ENCODE peak calls at places on chromosomes 2 and 18, in eight cellular contexts. V is sigmoid colon, C is omental fat pad, L is fibroblast of the aortic adventitia, I is progenitor cell of endocrine pancreas, M is AG09309, J is D721Med, G is foreskin keratinocyte. S is an unnamed sample.

GRCh38 chr18:3037423-3037915 is 24.5 kb upstream of the LPIN2 start:
- DNase-seq in M (no peak), J (no peak), L (peak), V (no peak), G (peak), C (no peak), I (no peak), S (peak)

GRCh38 chr2:11330457-11331142 is 13.8 kb downstream of the ROCK2 start:
- DNase-seq in C (no peak), I (no peak), J (no peak), G (no peak), V (no peak), M (no peak), L (peak), S (no peak)

GRCh38 chr18:41146301-41146700 is 808.7 kb upstream of the PIK3C3 start:
- DNase-seq in J (no peak), L (no peak), M (no peak), G (no peak), I (no peak), V (no peak), C (no peak), S (no peak)

GRCh38 chr2:187547353-187547979 is 6.8 kb downstream of the TFPI start:
- DNase-seq in G (peak), I (no peak), V (peak), J (no peak), M (peak), L (peak), C (no peak), S (peak)

GRCh38 chr2:239910851-239911629 is 114.1 kb downstream of the NDUFA10 start:
- DNase-seq in C (no peak), J (no peak), M (no peak), V (no peak), I (no peak), G (no peak), L (no peak), S (no peak)

GRCh38 chr2:270861-271260 is 6.1 kb downstream of the ACP1 start:
- DNase-seq in C (no peak), J (no peak), G (no peak), I (no peak), V (no peak), L (no peak), M (no peak), S (no peak)

GRCh38 chr2:108589786-108590185 is 55.5 kb downstream of the LIMS1 start:
- DNase-seq in C (no peak), I (no peak), J (no peak), L (no peak), V (no peak), M (no peak), G (no peak), S (no peak)

GRCh38 chr18:25392199-25392598 is 40.2 kb upstream of the ZNF521 start:
- DNase-seq in I (no peak), M (no peak), J (no peak), V (no peak), G (no peak), C (no peak), L (no peak), S (no peak)

GRCh38 chr18:12088096-12088495 is 5.5 kb upstream of the ANKRD62 start:
- DNase-seq in I (no peak), J (no peak), M (no peak), L (no peak), V (no peak), C (no peak), G (no peak), S (no peak)

GRCh38 chr18:63314062-63314790 is 5.3 kb downstream of the BCL2 start:
- DNase-seq in J (no peak), C (no peak), G (no peak), I (no peak), V (no peak), M (no peak), L (no peak), S (no peak)

GRCh38 chr2:31124904-31125303 is 13.3 kb downstream of the GALNT14 start:
- DNase-seq in V (no peak), M (no peak), J (no peak), I (no peak), G (no peak), L (no peak), C (no peak), S (no peak)

GRCh38 chr2:127358971-127359370 is 28.8 kb downstream of the MAP3K2 start:
- DNase-seq in G (no peak), J (no peak), V (no peak), L (no peak), I (no peak), M (no peak), C (no peak), S (no peak)

GRCh38 chr2:61928816-61929471 is 23.5 kb downstream of the COMMD1 start:
- DNase-seq in V (no peak), M (no peak), L (peak), C (no peak), G (peak), I (no peak), J (no peak), S (peak)

GRCh38 chr2:3099860-3100234 is 277.8 kb downstream of the EIPR1 start:
- DNase-seq in M (no peak), L (no peak), V (no peak), I (no peak), C (no peak), J (no peak), G (no peak), S (no peak)

DNA sequence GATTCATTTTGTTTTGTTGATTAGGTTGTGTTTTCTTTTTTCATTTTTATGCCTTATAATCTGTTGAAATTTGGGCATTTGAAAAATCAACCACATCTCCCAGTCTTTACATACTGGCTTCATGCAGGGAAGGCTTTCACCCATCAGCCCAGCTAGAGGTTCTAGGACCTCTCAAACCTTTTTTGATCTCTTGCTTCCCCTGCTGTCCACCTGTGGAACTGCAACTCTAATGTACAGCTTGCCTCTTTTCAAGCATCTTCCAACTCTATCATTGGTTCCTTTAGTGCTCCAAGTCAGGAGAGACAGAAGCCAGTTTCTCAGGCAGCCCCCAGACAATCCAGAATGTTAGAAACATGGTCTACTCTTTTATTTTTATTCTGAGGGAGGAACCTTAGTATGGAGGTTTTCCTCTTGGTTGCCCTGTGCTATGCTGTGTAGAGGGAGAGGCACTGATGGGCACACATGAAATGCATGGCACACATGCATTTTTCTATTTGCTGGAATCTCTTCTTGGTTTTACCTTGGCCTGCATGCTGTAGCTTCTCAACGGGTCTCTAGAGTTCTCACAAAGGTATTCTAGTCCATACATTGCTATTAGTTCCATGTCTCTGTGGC is 107.2 kb upstream of the L3MBTL4 start:
- DNase-seq in M (peak), L (peak), C (no peak), J (no peak), G (peak), V (no peak), I (no peak), S (no peak)
- TF ChIP-seq CTCF in M (peak), L (peak), C (no peak), J (peak), G (peak), V (no peak), I (peak), S (peak)

GRCh38 chr18:56841836-56842235 is 190.7 kb downstream of the WDR7 start:
- DNase-seq in L (no peak), V (no peak), J (no peak), G (no peak), I (no peak), M (no peak), C (no peak), S (no peak)
- TF ChIP-seq CTCF in L (no peak), V (no peak), J (no peak), G (no peak), I (no peak), M (no peak), C (no peak), S (no peak)

GRCh38 chr2:69720404-69720803 is 21.5 kb upstream of the ANXA4 start:
- DNase-seq in J (no peak), L (no peak), G (no peak), M (no peak), V (no peak), C (no peak), I (no peak), S (no peak)
- TF ChIP-seq CTCF in J (no peak), L (peak), G (peak), M (peak), V (no peak), C (no peak), I (peak), S (peak)

GRCh38 chr18:47997338-47997780 is 66.9 kb upstream of the SMAD2 start:
- DNase-seq in V (no peak), M (no peak), C (no peak), J (peak), L (no peak), I (no peak), G (no peak), S (no peak)
- TF ChIP-seq CTCF in V (no peak), M (peak), C (no peak), J (peak), L (peak), I (peak), G (peak), S (peak)

DNA sequence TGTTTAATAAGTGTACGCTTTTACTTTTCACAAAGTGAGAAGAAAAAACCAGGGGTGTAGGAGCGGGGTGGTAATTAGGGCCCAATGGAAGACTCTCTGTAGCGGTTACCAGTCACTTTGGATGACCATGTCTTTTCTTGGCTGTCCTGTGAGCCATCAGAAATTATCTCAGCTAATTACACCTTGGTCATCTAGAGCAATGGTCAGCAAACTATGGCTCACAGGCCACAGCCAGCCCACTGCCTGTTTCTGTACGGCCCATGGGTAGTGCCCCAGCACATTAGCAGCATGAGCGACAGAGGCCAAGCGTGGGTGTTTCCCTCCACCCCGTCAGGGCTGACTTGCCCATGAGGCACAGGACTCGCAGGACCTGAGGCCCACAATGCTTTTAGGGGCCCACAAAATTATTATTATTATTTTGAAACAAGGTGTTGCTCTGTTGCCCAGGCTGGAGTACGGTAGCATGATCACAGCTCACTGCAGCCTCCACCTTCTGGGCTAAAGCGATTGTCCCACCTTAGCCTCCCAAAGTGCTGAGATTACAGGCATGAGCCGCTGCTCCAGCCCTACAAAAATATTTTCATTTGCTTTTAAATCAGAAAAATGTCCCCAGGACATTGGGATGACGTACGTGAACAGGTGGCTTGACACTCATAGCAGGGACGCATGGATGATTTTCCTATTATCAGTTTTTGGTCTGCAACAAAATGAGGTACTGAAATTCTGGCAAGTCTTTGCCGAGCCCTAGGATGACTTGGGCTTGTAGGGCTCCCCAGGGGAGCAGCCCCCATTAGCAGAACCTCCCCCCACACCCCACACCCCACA is 29.4 kb upstream of the CEP68 start:
- DNase-seq in V (no peak), J (no peak), C (no peak), M (no peak), I (no peak), L (no peak), G (no peak), S (no peak)
- TF ChIP-seq CTCF in V (no peak), J (no peak), C (no peak), M (no peak), I (no peak), L (no peak), G (no peak), S (no peak)

GRCh38 chr2:111169268-111169667 is 48.6 kb downstream of the BCL2L11 start:
- DNase-seq in I (no peak), L (no peak), V (no peak), M (no peak), C (no peak), J (no peak), G (no peak), S (no peak)
- TF ChIP-seq CTCF in I (no peak), L (no peak), V (no peak), M (no peak), C (no peak), J (no peak), G (no peak), S (no peak)

DNA sequence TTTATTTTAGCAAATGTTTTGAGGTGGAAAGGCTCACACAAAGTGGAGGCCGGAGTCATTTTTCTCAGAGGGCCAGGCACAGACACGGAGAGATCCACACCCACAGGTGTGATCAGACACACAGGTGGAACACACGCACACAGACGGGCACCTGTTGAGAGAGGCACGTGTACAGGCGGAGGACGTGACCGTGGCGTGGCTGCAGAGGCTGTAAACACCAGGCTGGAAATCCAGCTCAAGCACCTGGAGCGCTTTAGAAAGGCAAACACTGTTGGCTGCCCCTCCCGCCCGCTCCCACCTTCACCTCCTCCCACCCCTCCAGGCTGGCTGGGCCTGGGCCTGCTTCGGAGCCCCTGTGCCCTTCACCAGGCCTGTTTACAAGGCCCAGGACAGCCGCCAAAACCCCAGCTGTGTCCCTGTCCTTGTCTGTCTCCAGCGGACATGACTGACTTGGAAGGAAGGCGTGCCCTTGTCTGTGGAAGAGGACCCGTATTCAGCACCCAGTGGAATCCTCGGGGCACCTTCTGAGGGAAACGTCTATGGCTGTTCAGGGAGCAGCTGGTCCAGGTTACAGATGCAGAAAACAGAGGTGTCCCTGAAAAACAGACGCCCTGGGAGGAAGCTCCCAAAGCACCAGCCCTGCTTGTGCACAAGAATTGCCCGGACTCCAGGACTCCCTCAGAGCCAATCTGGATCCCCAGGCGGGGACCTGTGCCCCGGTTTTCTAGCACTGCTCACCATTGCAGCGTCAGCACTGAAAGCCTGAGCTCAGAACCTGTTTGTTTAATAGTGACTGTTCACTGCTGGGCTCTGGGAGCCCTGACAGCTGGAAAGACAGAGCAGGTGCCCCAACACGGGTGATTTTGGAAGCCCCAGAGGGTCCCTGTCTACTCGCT is 134.3 kb upstream of the HAAO start:
- DNase-seq in V (no peak), M (no peak), G (no peak), J (no peak), C (no peak), L (no peak), I (no peak), S (no peak)
- TF ChIP-seq CTCF in V (no peak), M (no peak), G (no peak), J (no peak), C (no peak), L (no peak), I (no peak), S (no peak)